ENCODE peak calls at places on chromosomes 2 and 18, in six cellular contexts. A is A673, C is left ventricle myocardium inferior, W is fibroblast of pulmonary artery, Z is LNCaP clone FGC, G is cardiac fibroblast. J is an unnamed sample.

GRCh38 chr18:77132369-77133050 is at the start of gene MBP:
- DNase-seq in A (no peak), C (peak; percentile 72), W (no peak), Z (no peak), G (no peak), J (no peak)

GRCh38 chr2:96556441-96557330 is 20.1 kb downstream of the ARID5A start:
- DNase-seq in A (no peak), C (no peak), W (peak; percentile 56), Z (no peak), G (peak; percentile 88), J (peak; percentile 16)

GRCh38 chr2:28359222-28360065 is 33.2 kb upstream of the FOSL2 start:
- DNase-seq in A (no peak), C (peak; percentile 32), W (peak; percentile 81), Z (no peak), G (peak; percentile 68), J (no peak)

GRCh38 chr2:105877945-105878344 is 133.2 kb downstream of the NCK2 start:
- DNase-seq in A (no peak), C (no peak), W (no peak), Z (no peak), G (no peak), J (no peak)

GRCh38 chr2:164314148-164314547 is 307.1 kb downstream of the GRB14 start:
- DNase-seq in A (no peak), C (no peak), W (peak; percentile 3), Z (peak; percentile 51), G (peak; percentile 42), J (no peak)

GRCh38 chr2:127175406-127175805 is 44.7 kb downstream of the CYP27C1 start:
- DNase-seq in A (no peak), C (peak; percentile 50), W (no peak), Z (no peak), G (peak; percentile 55), J (no peak)

GRCh38 chr18:59705145-59705544 is 7.9 kb upstream of the CCBE1 start:
- DNase-seq in A (no peak), C (no peak), W (peak; percentile 45), Z (peak; percentile 32), G (no peak), J (no peak)

GRCh38 chr2:101921961-101922325 is 69.8 kb upstream of the IL1R2 start:
- DNase-seq in A (no peak), C (no peak), W (no peak), Z (no peak), G (no peak), J (no peak)

GRCh38 chr2:241200822-241201395 is 12.4 kb downstream of the ANO7 start:
- DNase-seq in A (no peak), C (no peak), W (no peak), Z (no peak), G (no peak), J (no peak)

GRCh38 chr2:174117951-174118930 is 130.1 kb downstream of the OLA1 start:
- DNase-seq in A (peak; percentile 77), C (no peak), W (peak; percentile 55), Z (no peak), G (peak; percentile 82), J (peak; percentile 56)

GRCh38 chr2:7392076-7392787 is 475.0 kb downstream of the RNF144A start:
- DNase-seq in A (no peak), C (peak; percentile 19), W (no peak), Z (peak; percentile 53), G (no peak), J (no peak)

GRCh38 chr2:17620280-17620679 is 79.8 kb downstream of the VSNL1 start:
- DNase-seq in A (peak; percentile 83), C (peak; percentile 54), W (peak; percentile 63), Z (peak; percentile 4), G (peak; percentile 43), J (no peak)

GRCh38 chr2:30359644-30360167 is 87.3 kb upstream of the LCLAT1 start:
- DNase-seq in A (no peak), C (peak; percentile 85), W (peak; percentile 66), Z (no peak), G (peak; percentile 40), J (no peak)

GRCh38 chr2:71462641-71463341 is 9.4 kb downstream of the DYSF start:
- DNase-seq in A (no peak), C (no peak), W (no peak), Z (no peak), G (no peak), J (no peak)

GRCh38 chr2:239034561-239035341 is 186.9 kb downstream of the TWIST2 start:
- DNase-seq in A (no peak), C (no peak), W (no peak), Z (no peak), G (no peak), J (no peak)

GRCh38 chr2:141482697-141483096 is 648.1 kb downstream of the LRP1B start:
- DNase-seq in A (no peak), C (no peak), W (no peak), Z (no peak), G (no peak), J (no peak)

GRCh38 chr18:2471523-2471922 is 99.8 kb downstream of the METTL4 start:
- DNase-seq in A (no peak), C (no peak), W (no peak), Z (no peak), G (no peak), J (no peak)

GRCh38 chr2:196330645-196331044 is 159.3 kb upstream of the STK17B start:
- DNase-seq in A (peak; percentile 46), C (no peak), W (no peak), Z (no peak), G (no peak), J (no peak)

GRCh38 chr2:107772380-107772779 is 54.3 kb upstream of the RGPD4 start:
- DNase-seq in A (no peak), C (no peak), W (no peak), Z (peak; percentile 17), G (no peak), J (no peak)

GRCh38 chr2:85924522-85924921 is 35.7 kb upstream of the ST3GAL5 start:
- DNase-seq in A (no peak), C (peak; percentile 59), W (peak; percentile 93), Z (no peak), G (peak; percentile 80), J (no peak)

GRCh38 chr2:164722604-164723338 is 101.5 kb upstream of the GRB14 start:
- DNase-seq in A (peak; percentile 17), C (no peak), W (peak; percentile 11), Z (no peak), G (peak; percentile 44), J (no peak)

GRCh38 chr18:40949138-40949949 is 1005.7 kb upstream of the PIK3C3 start:
- DNase-seq in A (no peak), C (no peak), W (no peak), Z (no peak), G (no peak), J (no peak)

GRCh38 chr2:134792147-134792546 is 46.3 kb upstream of the ACMSD start:
- DNase-seq in A (no peak), C (no peak), W (no peak), Z (no peak), G (no peak), J (no peak)

GRCh38 chr2:164984428-164984827 is 29.1 kb upstream of the SLC38A11 start:
- DNase-seq in A (no peak), C (no peak), W (no peak), Z (no peak), G (peak; percentile 50), J (no peak)

GRCh38 chr2:127429844-127430425 is 11.7 kb downstream of the PROC start:
- DNase-seq in A (no peak), C (no peak), W (no peak), Z (no peak), G (no peak), J (no peak)

GRCh38 chr18:11802160-11802559 is 49.1 kb upstream of the CHMP1B start:
- DNase-seq in A (no peak), C (no peak), W (no peak), Z (no peak), G (no peak), J (no peak)

GRCh38 chr2:30927561-30928075 is 120.4 kb upstream of the CAPN13 start:
- DNase-seq in A (no peak), C (no peak), W (no peak), Z (no peak), G (no peak), J (no peak)

DNA sequence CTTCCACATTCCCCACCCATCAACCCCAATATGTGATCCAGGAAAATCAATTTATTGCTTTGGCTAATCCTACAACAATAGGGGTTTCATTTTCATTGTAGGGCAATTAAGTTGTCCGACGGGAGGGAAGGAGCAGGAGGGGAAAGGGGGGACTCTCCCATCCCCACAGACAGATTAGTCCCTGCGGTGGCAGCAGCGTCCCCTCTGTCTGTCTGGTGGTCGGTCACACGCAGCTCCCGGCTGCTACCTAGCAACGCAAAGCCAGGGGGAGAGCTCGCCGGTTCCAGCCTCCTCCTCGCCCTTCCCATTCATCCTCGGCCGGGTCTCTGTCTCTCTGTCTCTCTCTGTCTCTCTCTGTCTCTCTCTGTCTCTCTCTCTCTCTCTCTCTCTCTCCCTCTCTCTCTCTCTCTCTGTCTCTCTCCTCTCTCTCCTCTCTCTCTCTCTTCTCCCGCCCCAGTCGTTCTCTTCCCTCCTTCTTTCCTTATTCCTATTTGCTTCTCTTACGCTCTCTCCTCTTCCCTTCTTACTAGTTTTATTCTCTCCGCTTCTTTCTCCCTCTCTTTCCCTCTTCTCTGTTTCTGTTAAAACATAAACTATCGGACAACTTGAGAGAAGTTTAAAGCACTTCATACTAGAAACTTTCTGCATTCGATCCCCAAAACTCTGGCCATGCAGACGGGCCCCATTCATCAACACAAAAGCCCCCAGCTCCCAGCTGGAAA is 1.2 kb downstream of the LRP2 start:
- DNase-seq in A (no peak), C (no peak), W (no peak), Z (no peak), G (no peak), J (no peak)
- H3K4me3 ChIP-seq in A (peak overlapping the region; percentile 30), C (peak overlapping the region; percentile 68), W (no peak overlapping the region), Z (no peak overlapping the region), G (peak overlapping the region; percentile 22), J (peak overlapping the region; percentile 23)

DNA sequence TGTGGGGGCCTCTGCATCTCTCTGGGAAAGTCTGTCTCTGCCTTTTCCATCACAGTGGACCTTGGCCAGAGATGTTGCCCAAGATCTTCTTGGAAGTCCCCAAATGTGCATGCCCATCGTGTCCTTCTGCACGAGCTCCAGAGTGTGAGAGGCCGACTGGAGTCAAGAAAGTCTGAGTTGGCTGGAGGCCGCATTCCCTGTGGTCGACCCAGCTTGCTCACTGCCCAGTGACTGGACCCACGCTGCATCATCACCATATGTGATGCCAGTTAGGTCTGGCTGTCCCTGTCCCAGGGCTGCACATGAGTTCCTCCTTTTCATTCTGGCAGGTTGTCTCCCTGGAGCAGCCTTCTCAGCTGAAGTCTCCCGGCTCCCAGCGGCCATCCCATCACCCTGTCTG is 93.8 kb downstream of the ARL4C start:
- DNase-seq in A (no peak), C (no peak), W (no peak), Z (no peak), G (peak; percentile 10), J (no peak)
- TF ChIP-seq CTCF in A (no peak), C (no peak), W (no peak), Z (no peak), G (no peak), J (no peak)

GRCh38 chr2:69017080-69017479 is 4.1 kb downstream of the ANTXR1 start:
- DNase-seq in A (peak; percentile 41), C (no peak), W (peak; percentile 73), Z (no peak), G (peak; percentile 74), J (no peak)
- H3K4me3 ChIP-seq in A (peak overlapping the region; percentile 95), C (peak overlapping the region; percentile 1), W (peak overlapping the region; percentile 95), Z (no peak overlapping the region), G (peak overlapping the region; percentile 14), J (peak overlapping the region; percentile 38)

DNA sequence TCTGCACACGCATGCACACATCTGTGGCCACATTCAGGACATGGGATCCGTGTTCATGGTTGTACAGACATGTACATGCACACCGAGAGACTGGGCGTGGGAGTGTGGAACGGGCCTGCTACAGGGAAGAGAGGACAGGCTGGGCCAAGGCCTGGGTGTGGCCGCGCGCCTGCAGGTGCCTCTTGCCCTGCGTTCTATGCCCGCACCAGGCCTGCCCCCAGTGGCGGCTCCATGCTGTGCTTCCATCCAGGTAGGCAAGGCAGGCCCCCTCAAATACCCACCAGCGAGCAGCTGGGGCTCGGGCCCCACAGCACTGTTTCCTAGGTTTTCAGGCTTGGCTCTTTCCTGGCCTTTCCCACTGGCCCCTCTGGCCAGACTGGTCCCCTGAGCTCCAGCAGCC is 15.5 kb upstream of the PTMA start:
- DNase-seq in A (no peak), C (no peak), W (no peak), Z (no peak), G (no peak), J (no peak)
- TF ChIP-seq CTCF in A (no peak), C (no peak), W (no peak), Z (no peak), G (no peak), J (no peak)

J was measured in AG04449.